ENCODE peak calls at places on chromosomes 6 and 20, in five cellular contexts. H is tibial nerve, T is mucosa of descending colon, V is AG04450, B is endodermal cell. W is an unnamed sample.

GRCh38 chr6:33613794-33614166 is 7.3 kb upstream of the ITPR3 start:
- DNase-seq in H (no peak), T (no peak), V (no peak), B (no peak), W (no peak)

GRCh38 chr20:24915440-24915839 is 33.6 kb upstream of the CST7 start:
- DNase-seq in H (no peak), T (no peak), V (no peak), B (no peak), W (no peak)

GRCh38 chr20:57660510-57661199 is 40.4 kb upstream of the ZBP1 start:
- DNase-seq in H (peak), T (peak), V (no peak), B (no peak), W (no peak)

GRCh38 chr6:85118233-85118632 is 331.6 kb upstream of the NT5E start:
- DNase-seq in H (no peak), T (no peak), V (no peak), B (peak), W (no peak)

GRCh38 chr6:89244237-89244985 is 27.3 kb upstream of the GABRR1 start:
- DNase-seq in H (no peak), T (no peak), V (no peak), B (no peak), W (no peak)

GRCh38 chr20:56628015-56628872 is 862 bp upstream of the TFAP2C start:
- DNase-seq in H (no peak), T (no peak), V (no peak), B (peak), W (no peak)

GRCh38 chr6:2853766-2854393 is 12.2 kb upstream of the SERPINB1 start:
- DNase-seq in H (no peak), T (peak), V (no peak), B (peak), W (no peak)

GRCh38 chr20:43755851-43756250 is 29.0 kb upstream of the GTSF1L start:
- DNase-seq in H (no peak), T (no peak), V (no peak), B (no peak), W (no peak)

GRCh38 chr6:145892026-145892425 is 72.1 kb downstream of the SHPRH start:
- DNase-seq in H (no peak), T (no peak), V (no peak), B (no peak), W (no peak)

GRCh38 chr6:107870379-107870778 is 46.3 kb upstream of the SCML4 start:
- DNase-seq in H (no peak), T (no peak), V (no peak), B (no peak), W (no peak)

GRCh38 chr6:73109659-73110058 is 115.6 kb downstream of the KHDC1L start:
- DNase-seq in H (no peak), T (no peak), V (no peak), B (no peak), W (no peak)

GRCh38 chr20:63163171-63163570 is 52.8 kb downstream of the YTHDF1 start:
- DNase-seq in H (no peak), T (peak), V (no peak), B (no peak), W (no peak)

GRCh38 chr6:137868721-137869631 is 1.9 kb downstream of the TNFAIP3 start:
- DNase-seq in H (no peak), T (no peak), V (no peak), B (no peak), W (no peak)

GRCh38 chr6:157706883-157707282 is 116.2 kb upstream of the SNX9 start:
- DNase-seq in H (no peak), T (no peak), V (no peak), B (no peak), W (no peak)

GRCh38 chr20:21840991-21841390 is 135.5 kb downstream of the PAX1 start:
- DNase-seq in H (no peak), T (no peak), V (no peak), B (no peak), W (no peak)

GRCh38 chr6:37177083-37177949 is 7.4 kb downstream of the PIM1 start:
- DNase-seq in H (no peak), T (no peak), V (no peak), B (no peak), W (no peak)

GRCh38 chr6:117481278-117481925 is 1.1 kb upstream of the DCBLD1 start:
- DNase-seq in H (no peak), T (peak), V (no peak), B (peak), W (no peak)
- H3K4me3 ChIP-seq in H (no peak), T (no peak), V (no peak), B (peak), W (no peak)

GRCh38 chr6:41530476-41530875 is 15.7 kb upstream of the FOXP4 start:
- DNase-seq in H (no peak), T (no peak), V (no peak), B (no peak), W (no peak)

GRCh38 chr6:41527721-41528408 is 18.3 kb upstream of the FOXP4 start:
- DNase-seq in H (no peak), T (no peak), V (no peak), B (peak), W (no peak)

GRCh38 chr6:41528409-41528963 is 17.7 kb upstream of the FOXP4 start:
- DNase-seq in H (no peak), T (no peak), V (no peak), B (no peak), W (no peak)

GRCh38 chr6:41529970-41530369 is 16.2 kb upstream of the FOXP4 start:
- DNase-seq in H (no peak), T (no peak), V (no peak), B (no peak), W (no peak)

GRCh38 chr6:41529049-41529448 is 17.1 kb upstream of the FOXP4 start:
- DNase-seq in H (no peak), T (no peak), V (no peak), B (no peak), W (no peak)
- TF ChIP-seq CTCF in H (no peak), T (no peak), V (no peak), B (no peak), W (no peak)

GRCh38 chr6:83514877-83515466 is 2.6 kb downstream of the PRSS35 start:
- DNase-seq in H (no peak), T (no peak), V (peak), B (peak), W (peak)

GRCh38 chr6:83517500-83517899 is 5.2 kb downstream of the PRSS35 start:
- DNase-seq in H (no peak), T (no peak), V (no peak), B (peak), W (no peak)

GRCh38 chr6:83509416-83509815 is 2.9 kb upstream of the PRSS35 start:
- DNase-seq in H (no peak), T (no peak), V (no peak), B (no peak), W (no peak)

DNA sequence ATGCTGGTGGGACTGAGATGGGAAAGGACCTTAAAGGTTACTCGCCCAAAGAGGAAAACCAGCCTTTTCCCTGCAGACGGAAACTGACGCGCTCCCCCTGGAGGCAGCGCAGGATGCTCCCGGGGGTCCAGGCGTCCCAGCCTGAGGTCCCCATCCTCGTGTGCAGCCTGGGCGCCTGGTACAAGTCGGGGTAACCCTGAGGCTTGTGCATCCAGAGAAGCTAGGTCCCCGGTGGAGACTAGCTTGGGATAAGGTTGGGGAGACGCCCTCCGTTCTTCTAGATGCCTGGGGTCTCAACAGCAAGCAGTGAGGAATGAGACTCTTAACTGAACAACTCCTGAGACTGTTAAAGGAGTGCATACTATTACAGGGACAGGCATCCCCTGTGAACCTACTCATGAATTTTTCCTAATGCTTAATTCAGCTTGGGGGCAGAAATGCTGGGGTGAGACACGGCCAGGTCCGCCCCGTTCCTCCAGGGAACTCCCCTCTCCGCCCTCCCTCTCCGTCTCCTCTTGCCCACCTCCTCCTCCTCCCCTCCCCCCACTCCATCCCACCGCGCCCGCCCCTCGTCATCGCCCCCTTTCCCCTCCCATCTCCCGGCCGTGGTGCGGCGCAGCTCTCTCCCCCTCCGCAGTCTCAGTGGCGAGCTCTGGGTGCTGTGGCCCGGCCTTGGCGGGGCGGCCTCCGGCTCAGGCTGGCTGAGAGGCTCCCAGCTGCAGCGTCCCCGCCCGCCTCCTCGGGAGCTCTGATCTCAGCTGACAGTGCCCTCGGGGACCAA is at the start of gene PRSS35:
- DNase-seq in H (no peak), T (peak), V (no peak), B (peak), W (no peak)
- H3K4me3 ChIP-seq in H (peak), T (no peak), V (peak), B (peak), W (peak)

DNA sequence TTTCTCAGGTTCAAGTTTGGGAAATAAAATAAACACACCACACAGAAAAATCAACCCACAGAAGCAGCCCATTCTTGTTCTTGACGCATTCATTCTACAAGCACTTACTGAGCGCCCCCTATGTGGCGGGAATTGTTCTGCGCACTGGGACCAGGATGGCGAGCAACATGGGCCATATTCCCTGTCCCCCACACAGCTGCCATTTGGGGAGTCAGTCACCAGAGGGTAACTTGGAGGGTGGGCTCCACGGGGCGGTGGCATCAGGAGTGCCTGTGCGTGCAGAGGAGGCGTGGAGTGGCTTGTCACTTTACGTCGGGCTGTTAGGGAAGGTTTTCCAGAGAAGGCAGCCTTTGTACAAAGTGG is 185.0 kb upstream of the PDE10A start:
- DNase-seq in H (no peak), T (no peak), V (no peak), B (peak), W (no peak)
- TF ChIP-seq CTCF in H (no peak), T (no peak), V (no peak), B (peak), W (peak)

DNA sequence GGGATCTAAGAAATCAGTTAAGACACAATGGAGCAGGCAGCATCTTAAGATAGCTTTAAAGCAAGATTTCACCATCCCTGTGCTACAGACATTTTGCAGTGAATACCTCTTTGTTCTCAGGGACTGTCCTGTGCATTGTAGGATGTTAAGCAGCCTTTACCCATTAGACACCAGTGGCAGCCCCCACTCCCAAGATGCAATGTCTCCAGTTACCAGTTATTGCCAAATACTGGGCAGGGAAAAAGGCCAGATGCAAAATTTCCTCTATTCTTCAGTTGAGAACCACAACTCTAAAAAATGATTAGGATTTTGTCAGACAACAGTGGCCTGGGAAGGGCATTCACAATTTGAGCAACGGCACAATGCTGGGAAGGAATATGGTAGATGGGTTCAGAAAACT is 6.1 kb downstream of the FBXO5 start:
- DNase-seq in H (no peak), T (no peak), V (no peak), B (no peak), W (no peak)
- H3K4me3 ChIP-seq in H (no peak), T (no peak), V (no peak), B (peak), W (no peak)

GRCh38 chr20:1800777-1801176 is 94.4 kb upstream of the SIRPA start:
- DNase-seq in H (no peak), T (no peak), V (no peak), B (no peak), W (no peak)
- TF ChIP-seq CTCF in H (no peak), T (no peak), V (peak), B (peak), W (peak)

GRCh38 chr20:9344080-9344920 is 170.1 kb upstream of the LAMP5 start:
- DNase-seq in H (no peak), T (no peak), V (no peak), B (no peak), W (peak)
- H3K4me3 ChIP-seq in H (no peak), T (no peak), V (no peak), B (no peak), W (no peak)